ENCODE peak calls at places on chromosome 13, in six cellular contexts. One of them, this sample, is unnamed.

GRCh38 chr13:113999618-113999910 is 25.7 kb upstream of the C13orf46 start:
- DNase-seq in HuH-7: no peak
- DNase-seq in naive thymus-derived CD4-positive, alpha-beta T cell: no peak
- DNase-seq in GM12864: no peak
- DNase-seq in A172: no peak
- DNase-seq in NCI-H748 treated with DMSO at 0.1 percent for 48 hours: no peak
- DNase-seq in this sample: no peak

GRCh38 chr13:36031490-36031889 is 99.7 kb downstream of the DCLK1 start:
- DNase-seq in HuH-7: no peak
- DNase-seq in naive thymus-derived CD4-positive, alpha-beta T cell: no peak
- DNase-seq in GM12864: no peak
- DNase-seq in A172: no peak
- DNase-seq in NCI-H748 treated with DMSO at 0.1 percent for 48 hours: no peak
- DNase-seq in this sample: peak

GRCh38 chr13:109715902-109716301 is 70.5 kb downstream of the IRS2 start:
- DNase-seq in HuH-7: no peak
- DNase-seq in naive thymus-derived CD4-positive, alpha-beta T cell: no peak
- DNase-seq in GM12864: no peak
- DNase-seq in A172: peak
- DNase-seq in NCI-H748 treated with DMSO at 0.1 percent for 48 hours: no peak
- DNase-seq in this sample: no peak

GRCh38 chr13:90675129-90675528 is 672.4 kb upstream of the MIR17HG start:
- DNase-seq in HuH-7: no peak
- DNase-seq in naive thymus-derived CD4-positive, alpha-beta T cell: no peak
- DNase-seq in GM12864: no peak
- DNase-seq in A172: no peak
- DNase-seq in NCI-H748 treated with DMSO at 0.1 percent for 48 hours: no peak
- DNase-seq in this sample: no peak

GRCh38 chr13:43572601-43573360 is 214.0 kb downstream of the ENOX1 start:
- DNase-seq in HuH-7: no peak
- DNase-seq in naive thymus-derived CD4-positive, alpha-beta T cell: no peak
- DNase-seq in GM12864: no peak
- DNase-seq in A172: peak
- DNase-seq in NCI-H748 treated with DMSO at 0.1 percent for 48 hours: no peak
- DNase-seq in this sample: no peak

GRCh38 chr13:40786568-40786996 is 2.8 kb upstream of the SLC25A15 start:
- DNase-seq in HuH-7: peak
- DNase-seq in naive thymus-derived CD4-positive, alpha-beta T cell: no peak
- DNase-seq in GM12864: no peak
- DNase-seq in A172: peak
- DNase-seq in NCI-H748 treated with DMSO at 0.1 percent for 48 hours: no peak
- DNase-seq in this sample: no peak

GRCh38 chr13:84455143-84455905 is 573.0 kb upstream of the SLITRK1 start:
- DNase-seq in HuH-7: no peak
- DNase-seq in naive thymus-derived CD4-positive, alpha-beta T cell: no peak
- DNase-seq in GM12864: no peak
- DNase-seq in A172: no peak
- DNase-seq in NCI-H748 treated with DMSO at 0.1 percent for 48 hours: no peak
- DNase-seq in this sample: peak

GRCh38 chr13:69935043-69935442 is 172.6 kb upstream of the ATXN8OS start:
- DNase-seq in HuH-7: no peak
- DNase-seq in naive thymus-derived CD4-positive, alpha-beta T cell: no peak
- DNase-seq in GM12864: no peak
- DNase-seq in A172: peak
- DNase-seq in NCI-H748 treated with DMSO at 0.1 percent for 48 hours: no peak
- DNase-seq in this sample: peak

GRCh38 chr13:97423300-97424045 is 10.5 kb upstream of the RAP2A start:
- DNase-seq in HuH-7: no peak
- DNase-seq in naive thymus-derived CD4-positive, alpha-beta T cell: no peak
- DNase-seq in GM12864: no peak
- DNase-seq in A172: no peak
- DNase-seq in NCI-H748 treated with DMSO at 0.1 percent for 48 hours: no peak
- DNase-seq in this sample: no peak

GRCh38 chr13:112895521-112896465 is 73.2 kb upstream of the MCF2L start:
- DNase-seq in HuH-7: no peak
- DNase-seq in naive thymus-derived CD4-positive, alpha-beta T cell: no peak
- DNase-seq in GM12864: no peak
- DNase-seq in A172: no peak
- DNase-seq in NCI-H748 treated with DMSO at 0.1 percent for 48 hours: peak
- DNase-seq in this sample: no peak

GRCh38 chr13:113411216-113412023 is 41.9 kb downstream of the ADPRHL1 start:
- DNase-seq in HuH-7: no peak
- DNase-seq in naive thymus-derived CD4-positive, alpha-beta T cell: no peak
- DNase-seq in GM12864: no peak
- DNase-seq in A172: peak
- DNase-seq in NCI-H748 treated with DMSO at 0.1 percent for 48 hours: no peak
- DNase-seq in this sample: no peak

GRCh38 chr13:30194906-30195305 is 112.4 kb downstream of the KATNAL1 start:
- DNase-seq in HuH-7: no peak
- DNase-seq in naive thymus-derived CD4-positive, alpha-beta T cell: no peak
- DNase-seq in GM12864: no peak
- DNase-seq in A172: no peak
- DNase-seq in NCI-H748 treated with DMSO at 0.1 percent for 48 hours: no peak
- DNase-seq in this sample: no peak

GRCh38 chr13:111115841-111116500 is 861 bp downstream of the ARHGEF7 start:
- DNase-seq in HuH-7: peak
- DNase-seq in naive thymus-derived CD4-positive, alpha-beta T cell: peak
- DNase-seq in GM12864: no peak
- DNase-seq in A172: peak
- DNase-seq in NCI-H748 treated with DMSO at 0.1 percent for 48 hours: no peak
- DNase-seq in this sample: no peak

GRCh38 chr13:113670541-113670940 is 3.5 kb downstream of the GRK1 start:
- DNase-seq in HuH-7: no peak
- DNase-seq in naive thymus-derived CD4-positive, alpha-beta T cell: no peak
- DNase-seq in GM12864: no peak
- DNase-seq in A172: no peak
- DNase-seq in NCI-H748 treated with DMSO at 0.1 percent for 48 hours: no peak
- DNase-seq in this sample: no peak

GRCh38 chr13:113848020-113848419 is 15.9 kb downstream of the GAS6 start:
- DNase-seq in HuH-7: no peak
- DNase-seq in naive thymus-derived CD4-positive, alpha-beta T cell: no peak
- DNase-seq in GM12864: no peak
- DNase-seq in A172: no peak
- DNase-seq in NCI-H748 treated with DMSO at 0.1 percent for 48 hours: no peak
- DNase-seq in this sample: no peak

GRCh38 chr13:25118371-25118770 is 22.4 kb downstream of the PABPC3 start:
- DNase-seq in HuH-7: no peak
- DNase-seq in naive thymus-derived CD4-positive, alpha-beta T cell: no peak
- DNase-seq in GM12864: no peak
- DNase-seq in A172: no peak
- DNase-seq in NCI-H748 treated with DMSO at 0.1 percent for 48 hours: no peak
- DNase-seq in this sample: no peak

GRCh38 chr13:113548171-113548641 is 36.3 kb upstream of the TFDP1 start:
- DNase-seq in HuH-7: no peak
- DNase-seq in naive thymus-derived CD4-positive, alpha-beta T cell: no peak
- DNase-seq in GM12864: no peak
- DNase-seq in A172: no peak
- DNase-seq in NCI-H748 treated with DMSO at 0.1 percent for 48 hours: no peak
- DNase-seq in this sample: no peak

GRCh38 chr13:73090116-73090811 is 31.5 kb downstream of the KLF5 start:
- DNase-seq in HuH-7: peak
- DNase-seq in naive thymus-derived CD4-positive, alpha-beta T cell: no peak
- DNase-seq in GM12864: no peak
- DNase-seq in A172: peak
- DNase-seq in NCI-H748 treated with DMSO at 0.1 percent for 48 hours: no peak
- DNase-seq in this sample: peak

GRCh38 chr13:22915442-22916082 is 265.2 kb upstream of the SGCG start:
- DNase-seq in HuH-7: peak
- DNase-seq in naive thymus-derived CD4-positive, alpha-beta T cell: no peak
- DNase-seq in GM12864: no peak
- DNase-seq in A172: peak
- DNase-seq in NCI-H748 treated with DMSO at 0.1 percent for 48 hours: peak
- DNase-seq in this sample: peak

This sample was measured in Jurkat, Clone E6-1.